ENCODE peak calls at places on chromosomes 1 and 21, in ten cellular contexts. Y is neural crest cell; U is ureter; A is HCEC 1CT; D is adipocyte; F is EH; X is epithelial cell of esophagus; C is stimulated activated naive B cell treated with anti-CD40 and anti-IgM and Interleukin-4, amounts not matched to agents 10 μg/mL and 1 μg/mL and 100 μg/mL, for 72 hours; I is hypothalamus; Z is SK-MEL-5. T is an unnamed sample.

GRCh38 chr1:228063251-228064191 is 19.0 kb upstream of the ARF1 start:
- DNase-seq in U (no peak), D (no peak), A (no peak), I (no peak), X (no peak), F (no peak), C (no peak), Z (no peak), Y (no peak), T (no peak)

GRCh38 chr1:175278729-175279128 is 86.2 kb upstream of the KIAA0040 start:
- DNase-seq in A (no peak), Z (no peak), D (no peak), C (no peak), U (no peak), Y (no peak), X (no peak), F (no peak), I (no peak), T (peak; percentile 7)

GRCh38 chr1:24281591-24281990 is 37.6 kb upstream of the GRHL3 start:
- DNase-seq in F (no peak), D (no peak), A (no peak), Z (no peak), Y (no peak), U (no peak), X (no peak), I (no peak), C (no peak), T (no peak)

GRCh38 chr1:94044290-94044790 is 76.6 kb downstream of the ABCA4 start:
- DNase-seq in Z (peak; percentile 60), F (no peak), X (no peak), D (no peak), Y (no peak), A (no peak), U (peak; percentile 82), I (peak; percentile 12), C (no peak), T (no peak)

GRCh38 chr21:41071410-41071809 is 96.5 kb upstream of the BACE2 start:
- DNase-seq in F (no peak), Z (peak; percentile 44), Y (peak; percentile 14), A (no peak), D (no peak), U (no peak), C (no peak), I (no peak), X (no peak), T (no peak)

GRCh38 chr1:2470290-2471158 is 5.6 kb upstream of the PLCH2 start:
- DNase-seq in F (no peak), Y (no peak), A (no peak), C (no peak), Z (no peak), I (no peak), U (no peak), D (no peak), X (no peak), T (no peak)

GRCh38 chr21:29265690-29266479 is 32.8 kb upstream of the BACH1 start:
- DNase-seq in X (peak; percentile 29), A (no peak), I (no peak), Z (no peak), F (peak; percentile 40), U (no peak), Y (no peak), C (peak; percentile 40), D (no peak), T (no peak)

GRCh38 chr1:2592672-2593071 is 6.1 kb downstream of the PRXL2B start:
- DNase-seq in C (no peak), A (no peak), U (no peak), Y (no peak), D (no peak), I (no peak), F (no peak), Z (no peak), X (peak; percentile 15), T (peak; percentile 77)

GRCh38 chr1:163656367-163656766 is 334.6 kb downstream of the NUF2 start:
- DNase-seq in F (no peak), D (peak; percentile 16), A (no peak), I (no peak), U (no peak), Y (no peak), X (no peak), C (no peak), Z (no peak), T (no peak)

GRCh38 chr1:211359876-211360275 is 33.2 kb downstream of the TRAF5 start:
- DNase-seq in D (no peak), I (no peak), A (no peak), X (peak; percentile 38), C (no peak), Y (no peak), U (no peak), F (no peak), Z (no peak), T (no peak)

GRCh38 chr1:160377585-160378206 is 10.8 kb downstream of the NHLH1 start:
- DNase-seq in D (peak; percentile 17), F (peak; percentile 73), C (no peak), Z (no peak), Y (no peak), X (peak; percentile 76), I (no peak), A (peak; percentile 40), U (no peak), T (no peak)

GRCh38 chr1:94462606-94463005 is 44.4 kb downstream of the ABCD3 start:
- DNase-seq in Z (no peak), U (no peak), C (no peak), A (no peak), Y (no peak), F (no peak), I (no peak), X (no peak), D (no peak), T (no peak)

GRCh38 chr1:3348196-3348865 is 106.1 kb upstream of the ARHGEF16 start:
- DNase-seq in Y (no peak), X (no peak), Z (no peak), I (peak; percentile 84), A (no peak), F (no peak), C (no peak), D (no peak), U (no peak), T (no peak)

GRCh38 chr21:42336065-42336464 is 14.7 kb downstream of the TFF2 start:
- DNase-seq in I (no peak), C (no peak), X (peak; percentile 16), F (peak; percentile 4), D (peak; percentile 2), Y (no peak), A (no peak), Z (peak; percentile 9), U (peak; percentile 25), T (no peak)

GRCh38 chr1:160446945-160447600 is 46.7 kb downstream of the VANGL2 start:
- DNase-seq in F (no peak), C (no peak), Z (no peak), D (no peak), I (no peak), X (no peak), Y (no peak), U (no peak), A (no peak), T (no peak)

GRCh38 chr1:228285661-228286504 is 78.0 kb downstream of the OBSCN start:
- DNase-seq in U (no peak), X (no peak), Z (no peak), A (no peak), D (no peak), C (no peak), I (no peak), Y (no peak), F (no peak), T (no peak)

GRCh38 chr1:171645553-171646336 is 6.7 kb downstream of the MYOC start:
- DNase-seq in C (no peak), D (no peak), U (peak; percentile 86), X (no peak), I (peak; percentile 48), F (peak; percentile 80), A (peak; percentile 10), Y (no peak), Z (no peak), T (no peak)